ENCODE peak calls at places on chromosomes 7 and 10, in six cellular contexts. W is H1, B is GM12892, O is K562, F is GM12878, M is HepG2. N is an unnamed sample.

GRCh38 chr10:69479241-69479730 is 28.0 kb downstream of the TSPAN15 start:
- DNase-seq in W (no peak), B (no peak), O (no peak), F (no peak), M (no peak), N (no peak)

GRCh38 chr10:103645141-103646054 is 151.9 kb downstream of the NEURL1 start:
- DNase-seq in W (no peak), B (no peak), O (no peak), F (no peak), M (peak), N (no peak)

GRCh38 chr10:44462338-44462914 is 77.5 kb upstream of the CXCL12 start:
- DNase-seq in W (no peak), B (no peak), O (no peak), F (no peak), M (no peak), N (no peak)

GRCh38 chr10:79298403-79299244 is 48.6 kb upstream of the PPIF start:
- DNase-seq in W (no peak), B (no peak), O (peak), F (no peak), M (peak), N (no peak)

GRCh38 chr10:126375926-126376554 is 12.2 kb downstream of the ADAM12 start:
- DNase-seq in W (no peak), B (no peak), O (no peak), F (no peak), M (no peak), N (no peak)

GRCh38 chr7:11232462-11232861 is 258.8 kb downstream of the PHF14 start:
- DNase-seq in W (no peak), B (no peak), O (no peak), F (no peak), M (no peak), N (no peak)

GRCh38 chr7:103343758-103344452 is 662 bp downstream of the DNAJC2 start:
- DNase-seq in W (no peak), B (no peak), O (no peak), F (no peak), M (peak), N (peak)

GRCh38 chr7:157641866-157642265 is 305.1 kb downstream of the DNAJB6 start:
- DNase-seq in W (no peak), B (no peak), O (no peak), F (no peak), M (no peak), N (no peak)

GRCh38 chr10:117445992-117446391 is 70.8 kb upstream of the PDZD8 start:
- DNase-seq in W (no peak), B (no peak), O (no peak), F (no peak), M (no peak), N (no peak)

GRCh38 chr10:71729023-71729649 is 9.6 kb upstream of the C10orf105 start:
- DNase-seq in W (no peak), B (no peak), O (peak), F (no peak), M (peak), N (no peak)

GRCh38 chr7:27169658-27170493 is 4.2 kb downstream of the HOXA10 start:
- DNase-seq in W (no peak), B (no peak), O (no peak), F (no peak), M (no peak), N (no peak)

GRCh38 chr10:79410315-79411094 is 34.9 kb downstream of the ZCCHC24 start:
- DNase-seq in W (no peak), B (no peak), O (no peak), F (no peak), M (no peak), N (no peak)

GRCh38 chr10:119896061-119896655 is 3.6 kb downstream of the SEC23IP start:
- DNase-seq in W (no peak), B (no peak), O (no peak), F (no peak), M (peak), N (no peak)
- TF ChIP-seq TAF1 in W (no peak), B (no peak), O (no peak), F (no peak), M (no peak), N (no peak)

DNA sequence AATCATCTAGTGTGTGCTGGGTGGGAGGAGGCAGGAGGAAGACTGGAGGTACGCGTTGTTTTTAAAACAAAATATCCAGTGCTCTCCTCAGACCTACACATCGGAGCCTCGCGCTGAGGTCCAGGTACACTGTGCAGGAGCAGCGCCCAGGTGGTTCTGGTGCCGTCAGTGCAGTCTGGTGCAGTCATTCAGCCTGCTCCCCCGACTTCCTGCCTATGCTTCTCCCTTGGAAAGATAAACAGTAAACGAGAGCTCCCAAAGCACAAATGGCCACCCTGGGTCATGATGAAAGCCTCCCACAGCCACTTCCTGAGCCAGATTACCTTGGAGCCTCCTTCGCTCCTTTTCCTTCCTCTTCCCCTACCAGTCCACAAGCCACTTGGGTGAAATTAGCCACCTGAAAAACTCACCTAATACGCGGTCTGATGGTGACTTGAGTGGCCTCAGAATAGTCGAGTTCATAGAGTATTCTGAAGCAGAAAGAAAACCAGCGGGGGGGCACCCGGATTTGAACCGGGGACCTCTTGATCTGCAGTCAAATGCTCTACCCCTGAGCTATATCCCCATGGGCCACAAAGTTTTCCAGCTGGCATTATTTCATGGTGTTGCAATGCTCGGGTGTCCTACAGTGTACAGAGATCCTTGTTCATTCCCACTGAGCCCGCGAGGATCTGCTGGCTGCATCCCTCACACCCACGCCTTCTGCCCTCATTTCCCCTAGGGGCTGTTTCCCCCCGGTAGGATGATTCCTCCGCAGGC is 82.5 kb downstream of the ZNF467 start:
- DNase-seq in W (peak), B (no peak), O (peak), F (no peak), M (peak), N (no peak)
- TF ChIP-seq POLR2AphosphoS5 in W (no peak), B (no peak), O (no peak), F (no peak), M (no peak), N (no peak)

GRCh38 chr7:99219985-99220384 is 12.1 kb upstream of the KPNA7 start:
- DNase-seq in W (no peak), B (no peak), O (no peak), F (no peak), M (no peak), N (no peak)
- TF ChIP-seq POLR2A in W (no peak), B (no peak), O (no peak), F (no peak), M (no peak), N (no peak)

GRCh38 chr7:94277236-94277635 is 117.5 kb upstream of the COL1A2 start:
- DNase-seq in W (no peak), B (no peak), O (no peak), F (no peak), M (no peak), N (no peak)

GRCh38 chr7:94276046-94276445 is 118.6 kb upstream of the COL1A2 start:
- DNase-seq in W (no peak), B (no peak), O (no peak), F (no peak), M (no peak), N (no peak)

GRCh38 chr7:94274828-94275227 is 119.9 kb upstream of the COL1A2 start:
- DNase-seq in W (no peak), B (no peak), O (no peak), F (no peak), M (no peak), N (no peak)

GRCh38 chr7:94272821-94273583 is 121.7 kb upstream of the COL1A2 start:
- DNase-seq in W (no peak), B (no peak), O (no peak), F (no peak), M (no peak), N (no peak)

GRCh38 chr7:94276797-94277196 is 117.9 kb upstream of the COL1A2 start:
- DNase-seq in W (no peak), B (no peak), O (no peak), F (no peak), M (no peak), N (no peak)
- TF ChIP-seq TAF1 in W (no peak), B (no peak), O (no peak), F (no peak), M (no peak), N (no peak)

DNA sequence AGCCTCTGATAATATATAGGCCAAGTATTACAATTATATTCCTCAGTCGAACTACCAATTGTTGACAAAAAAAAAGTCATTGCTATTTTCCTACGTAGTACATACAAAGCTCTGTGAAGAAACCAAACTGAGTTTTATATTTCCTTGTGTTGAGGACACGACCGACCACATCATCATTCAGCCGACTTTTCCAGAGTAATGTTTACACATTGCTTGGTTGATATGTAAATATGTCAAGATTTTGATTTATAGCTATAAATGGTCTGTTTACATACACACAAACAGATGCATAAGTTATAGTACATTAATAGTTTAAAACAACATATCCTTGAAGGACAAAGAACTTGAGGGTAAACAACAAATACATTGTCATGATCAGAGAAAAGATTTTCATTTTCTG is 121.5 kb downstream of the CRPPA start:
- DNase-seq in W (no peak), B (no peak), O (no peak), F (no peak), M (no peak), N (no peak)
- TF ChIP-seq POLR2AphosphoS5 in W (no peak), B (no peak), O (no peak), F (no peak), M (no peak), N (no peak)

GRCh38 chr10:101042667-101043355 is 11.8 kb downstream of the SFXN3 start:
- DNase-seq in W (peak), B (peak), O (peak), F (peak), M (peak), N (peak)
- TF ChIP-seq POLR2A in W (no peak), B (peak), O (peak), F (peak), M (peak), N (peak)

GRCh38 chr7:4993471-4993870 is 34.5 kb upstream of the MMD2 start:
- DNase-seq in W (no peak), B (no peak), O (no peak), F (no peak), M (no peak), N (no peak)

GRCh38 chr7:4996696-4997222 is 37.8 kb upstream of the MMD2 start:
- DNase-seq in W (no peak), B (no peak), O (peak), F (no peak), M (no peak), N (no peak)

GRCh38 chr7:4998244-4998643 is 39.3 kb upstream of the MMD2 start:
- DNase-seq in W (no peak), B (no peak), O (no peak), F (no peak), M (no peak), N (no peak)

GRCh38 chr7:4998830-4999768 is 40.1 kb upstream of the MMD2 start:
- DNase-seq in W (no peak), B (no peak), O (no peak), F (no peak), M (no peak), N (no peak)

DNA sequence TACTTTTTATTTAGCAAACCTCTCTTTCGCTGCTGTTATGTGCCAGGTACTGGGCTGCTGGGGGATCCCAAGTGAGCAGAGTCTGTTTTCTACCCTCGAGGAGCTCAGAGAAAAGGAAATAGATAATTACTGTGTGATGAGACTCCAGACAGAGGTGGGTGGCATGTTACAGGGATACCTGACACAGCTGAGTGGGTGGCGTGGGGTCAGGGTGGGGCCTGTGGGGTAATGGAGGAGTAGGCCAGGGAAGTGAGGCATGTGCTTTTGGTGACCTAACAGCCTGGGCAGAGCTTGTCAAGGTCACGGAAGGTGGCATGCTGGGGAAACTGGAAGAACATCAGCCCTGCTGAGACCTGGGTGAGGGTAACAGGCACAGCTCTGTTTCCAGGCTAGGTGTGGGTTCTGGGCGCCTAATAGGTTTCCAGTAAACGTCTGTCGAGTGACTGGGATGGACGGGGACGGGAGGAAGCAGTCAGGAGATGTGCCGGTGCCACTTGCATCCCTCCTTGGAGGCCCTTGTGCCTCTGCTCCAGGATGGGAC is 36.5 kb upstream of the MMD2 start:
- DNase-seq in W (no peak), B (no peak), O (no peak), F (no peak), M (no peak), N (no peak)
- TF ChIP-seq TAF1 in W (no peak), B (no peak), O (no peak), F (no peak), M (no peak), N (no peak)

GRCh38 chr10:96222441-96222840 is 48.9 kb downstream of the BLNK start:
- DNase-seq in W (peak), B (no peak), O (no peak), F (no peak), M (no peak), N (no peak)

GRCh38 chr10:96228408-96229019 is 42.9 kb downstream of the BLNK start:
- DNase-seq in W (no peak), B (no peak), O (no peak), F (no peak), M (peak), N (no peak)

GRCh38 chr10:96222908-96223307 is 48.5 kb downstream of the BLNK start:
- DNase-seq in W (no peak), B (no peak), O (no peak), F (no peak), M (no peak), N (no peak)

GRCh38 chr10:96227206-96227605 is 44.2 kb downstream of the BLNK start:
- DNase-seq in W (no peak), B (no peak), O (no peak), F (no peak), M (no peak), N (no peak)

DNA sequence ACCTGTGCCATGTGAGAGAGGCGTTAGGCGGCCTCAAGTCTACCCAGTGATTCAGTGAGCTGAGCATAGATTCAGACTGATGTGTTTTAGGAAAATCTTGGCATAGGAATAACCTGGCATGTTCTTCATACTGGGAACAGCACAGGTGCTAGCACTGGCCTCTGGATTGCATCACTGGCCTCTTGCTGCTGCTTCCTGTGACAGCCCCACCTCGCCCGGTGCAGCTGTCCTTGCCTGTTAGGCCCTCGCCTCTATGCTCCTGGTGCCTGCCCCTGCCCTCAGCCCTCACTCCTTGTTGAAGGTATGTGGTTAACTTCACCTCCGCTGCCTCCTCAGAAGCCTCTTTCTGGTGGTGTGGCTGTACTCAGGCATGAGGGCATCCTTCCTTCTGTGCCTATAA is 46.2 kb downstream of the BLNK start:
- DNase-seq in W (no peak), B (no peak), O (no peak), F (no peak), M (no peak), N (no peak)
- TF ChIP-seq POLR2AphosphoS5 in W (no peak), B (no peak), O (no peak), F (no peak), M (no peak), N (no peak)

GRCh38 chr7:2521952-2522591 is 2.5 kb downstream of the LFNG start:
- DNase-seq in W (no peak), B (no peak), O (no peak), F (no peak), M (no peak), N (no peak)

GRCh38 chr7:2523461-2523905 is 3.9 kb downstream of the LFNG start:
- DNase-seq in W (no peak), B (no peak), O (no peak), F (no peak), M (no peak), N (no peak)

GRCh38 chr7:2521341-2521745 is 1.8 kb downstream of the LFNG start:
- DNase-seq in W (no peak), B (no peak), O (no peak), F (no peak), M (no peak), N (no peak)

GRCh38 chr7:2523941-2524807 is 4.6 kb downstream of the LFNG start:
- DNase-seq in W (no peak), B (no peak), O (peak), F (no peak), M (peak), N (no peak)

DNA sequence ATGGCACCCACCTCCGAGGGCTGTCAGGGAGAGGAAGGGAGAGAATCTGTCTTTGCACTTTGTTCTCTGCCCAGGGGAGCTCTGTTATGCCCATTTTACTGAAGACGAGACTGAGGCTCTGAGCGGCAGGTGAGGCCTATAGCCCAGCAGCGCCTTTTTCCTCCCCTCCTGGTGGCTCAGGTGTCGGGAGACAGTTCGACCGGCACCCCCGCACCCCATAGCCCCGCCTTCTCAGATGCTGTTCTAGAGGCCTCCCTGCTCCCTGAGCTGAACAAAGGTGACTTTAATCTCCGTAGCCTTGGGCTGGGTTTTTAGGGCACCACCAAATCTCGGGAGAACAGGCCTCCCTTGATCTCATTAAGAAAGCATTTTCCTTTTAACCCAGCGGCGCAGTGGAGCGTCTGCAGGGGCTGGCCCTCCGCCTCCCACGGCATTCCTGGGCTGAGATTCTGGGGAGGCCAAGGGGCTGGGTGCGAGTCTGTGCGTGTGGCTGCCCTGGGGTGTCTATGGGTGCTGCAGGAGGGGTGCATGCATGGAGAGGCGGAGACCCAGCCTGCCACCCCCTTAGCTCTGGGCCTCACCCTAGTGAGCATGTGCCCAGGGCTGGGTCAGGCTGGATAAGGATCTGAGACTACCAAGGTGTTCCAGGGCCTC is 3.3 kb downstream of the LFNG start:
- DNase-seq in W (no peak), B (no peak), O (no peak), F (no peak), M (peak), N (no peak)
- TF ChIP-seq POLR2A in W (no peak), B (no peak), O (no peak), F (no peak), M (no peak), N (no peak)

DNA sequence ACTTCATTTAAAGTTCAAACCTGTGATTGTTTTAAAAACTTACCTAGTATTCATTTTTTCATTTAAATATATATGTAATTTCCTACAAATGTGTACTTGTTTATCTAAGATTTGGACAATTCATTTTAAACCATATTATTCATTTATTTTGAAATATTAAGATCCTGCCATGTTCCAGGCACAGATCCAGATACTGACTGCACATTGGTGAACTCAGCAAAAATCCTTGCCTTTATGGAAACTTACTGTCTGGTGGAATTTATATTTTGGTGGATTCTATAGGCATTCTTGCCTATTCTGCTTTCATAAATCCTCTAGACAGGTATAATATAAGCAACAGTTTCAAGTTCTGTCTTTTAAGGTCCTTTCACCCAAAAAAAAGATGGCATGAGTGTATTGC is 48.3 kb upstream of the RPA3 start:
- DNase-seq in W (no peak), B (no peak), O (no peak), F (no peak), M (no peak), N (no peak)
- TF ChIP-seq TAF1 in W (no peak), B (no peak), O (no peak), F (no peak), M (no peak), N (no peak)